ENCODE peak calls at places on chromosomes 3 and 15, in ten cellular contexts. N, I, T, C, X, B, P, V, G and L are unnamed samples.

GRCh38 chr15:80749589-80749988 is 29.6 kb upstream of the CEMIP start:
- ATAC-seq in B (no peak), P (no peak), C (no peak), X (no peak), I (no peak), T (no peak), V (no peak), N (no peak), G (no peak), L (no peak)

GRCh38 chr15:23564798-23565394 is 578 bp upstream of the MKRN3 start:
- ATAC-seq in P (peak), X (no peak), V (no peak), B (no peak), C (no peak), I (no peak), N (no peak), G (no peak), T (no peak), L (no peak)

GRCh38 chr3:161348791-161349400 is 22.4 kb downstream of the SPTSSB start:
- ATAC-seq in T (no peak), P (no peak), C (no peak), I (no peak), V (no peak), X (no peak), G (no peak), N (no peak), B (no peak), L (no peak)

GRCh38 chr3:100761211-100761921 is 52.1 kb downstream of the TFG start:
- ATAC-seq in G (peak), I (no peak), X (peak), N (peak), V (peak), B (peak), T (peak), C (no peak), P (peak), L (peak)

GRCh38 chr15:57559875-57560274 is 31.8 kb upstream of the MYZAP start:
- ATAC-seq in C (no peak), X (peak), N (peak), V (peak), P (peak), I (peak), T (peak), B (peak), G (peak), L (no peak)

GRCh38 chr3:151933224-151933858 is 59.9 kb downstream of the SUCNR1 start:
- ATAC-seq in T (no peak), V (no peak), G (no peak), B (no peak), X (no peak), N (no peak), C (no peak), P (no peak), I (no peak), L (no peak)

GRCh38 chr3:49030331-49030730 is 1.1 kb upstream of the IMPDH2 start:
- ATAC-seq in P (no peak), X (no peak), C (no peak), G (no peak), V (no peak), B (no peak), T (no peak), I (no peak), N (no peak), L (no peak)

GRCh38 chr15:40340038-40340739 is 550 bp downstream of the CCDC9B start:
- ATAC-seq in T (peak), N (no peak), B (no peak), I (peak), P (peak), V (no peak), G (no peak), C (peak), X (no peak), L (no peak)

GRCh38 chr15:84857418-84858004 is 27.0 kb upstream of the SLC28A1 start:
- ATAC-seq in I (no peak), V (no peak), X (no peak), N (no peak), T (peak), B (no peak), C (peak), G (no peak), P (no peak), L (peak)

GRCh38 chr3:81154611-81155143 is 606.8 kb downstream of the GBE1 start:
- ATAC-seq in G (no peak), C (no peak), T (no peak), P (no peak), I (no peak), N (no peak), X (no peak), B (no peak), V (no peak), L (no peak)

GRCh38 chr3:111605493-111605892 is 10.3 kb upstream of the ZBED2 start:
- ATAC-seq in X (no peak), B (peak), I (no peak), G (no peak), V (no peak), C (no peak), N (no peak), P (no peak), T (no peak), L (no peak)

GRCh38 chr3:12415014-12415653 is 69.1 kb upstream of the TSEN2 start:
- ATAC-seq in I (no peak), G (no peak), N (no peak), P (peak), V (no peak), B (no peak), X (no peak), C (no peak), T (no peak), L (no peak)

GRCh38 chr15:50049871-50050270 is 69.2 kb downstream of the ATP8B4 start:
- ATAC-seq in I (no peak), C (no peak), P (no peak), T (no peak), X (no peak), G (no peak), V (no peak), B (no peak), N (no peak), L (no peak)

GRCh38 chr3:170473358-170473757 is 54.7 kb downstream of the CLDN11 start:
- ATAC-seq in T (peak), P (no peak), I (no peak), C (no peak), B (no peak), V (no peak), X (no peak), N (no peak), G (no peak), L (no peak)

GRCh38 chr3:39180183-39180545 is 12.2 kb downstream of the XIRP1 start:
- ATAC-seq in P (no peak), V (no peak), X (no peak), T (no peak), G (peak), B (peak), I (no peak), C (no peak), N (no peak), L (no peak)

GRCh38 chr15:52483712-52484111 is 45.0 kb downstream of the MYO5A start:
- ATAC-seq in N (no peak), C (no peak), G (no peak), P (no peak), T (peak), B (peak), V (no peak), I (peak), X (no peak), L (no peak)

GRCh38 chr15:41894251-41894790 is 468 bp upstream of the SPTBN5 start:
- ATAC-seq in N (no peak), T (peak), X (no peak), B (no peak), P (peak), G (no peak), C (peak), V (no peak), I (peak), L (peak)

GRCh38 chr15:51536965-51537574 is 85.5 kb downstream of the DMXL2 start:
- ATAC-seq in N (no peak), T (no peak), P (no peak), I (no peak), C (no peak), B (no peak), V (no peak), X (no peak), G (no peak), L (no peak)

GRCh38 chr15:82828064-82828463 is 18.6 kb downstream of the WHAMM start:
- ATAC-seq in G (no peak), X (peak), B (no peak), V (peak), N (no peak), I (no peak), T (no peak), C (no peak), P (no peak), L (no peak)

GRCh38 chr3:67176396-67176795 is 178.3 kb downstream of the KBTBD8 start:
- ATAC-seq in G (no peak), N (no peak), C (no peak), P (no peak), B (no peak), V (no peak), X (no peak), T (no peak), I (no peak), L (no peak)

GRCh38 chr3:195194559-195195161 is 76.3 kb downstream of the XXYLT1 start:
- ATAC-seq in N (no peak), T (no peak), X (no peak), I (no peak), G (peak), C (no peak), P (no peak), B (peak), V (no peak), L (no peak)

GRCh38 chr15:59339252-59339672 is 33.4 kb downstream of the MYO1E start:
- ATAC-seq in T (no peak), B (no peak), X (no peak), V (no peak), C (no peak), G (no peak), N (no peak), I (no peak), P (no peak), L (no peak)

GRCh38 chr3:52289338-52289746 is 1.7 kb downstream of the GLYCTK start:
- ATAC-seq in X (no peak), I (no peak), P (no peak), N (no peak), B (no peak), T (no peak), C (no peak), G (no peak), V (no peak), L (no peak)

GRCh38 chr15:100124936-100125626 is 216.7 kb downstream of the ADAMTS17 start:
- ATAC-seq in P (no peak), V (no peak), N (no peak), C (no peak), B (no peak), T (no peak), G (no peak), X (no peak), I (no peak), L (no peak)

GRCh38 chr15:83928392-83928734 is 274.4 kb downstream of the ADAMTSL3 start:
- ATAC-seq in G (no peak), I (no peak), T (no peak), B (peak), N (no peak), V (no peak), X (no peak), C (no peak), P (no peak), L (no peak)

GRCh38 chr15:82168296-82168695 is 94.2 kb downstream of the EFL1 start:
- ATAC-seq in N (no peak), T (no peak), B (no peak), C (no peak), X (no peak), P (no peak), V (no peak), I (no peak), G (no peak), L (no peak)

GRCh38 chr15:25439456-25439836 is 622 bp upstream of the UBE3A start:
- ATAC-seq in C (no peak), N (no peak), P (peak), T (peak), B (peak), X (no peak), I (peak), G (peak), V (no peak), L (peak)

GRCh38 chr3:68996356-68996995 is 17.0 kb downstream of the EOGT start:
- ATAC-seq in P (no peak), N (no peak), T (peak), X (no peak), I (peak), B (no peak), C (no peak), V (no peak), G (no peak), L (no peak)

GRCh38 chr3:165613019-165613418 is 224.2 kb downstream of the BCHE start:
- ATAC-seq in V (no peak), P (no peak), N (no peak), C (no peak), T (no peak), I (no peak), B (no peak), G (no peak), X (no peak), L (no peak)